ENCODE peak calls at places on chromosomes 4 and X, in six cellular contexts. C is lower leg skin; D is tibial nerve; F is transverse colon; E is CD4-positive, alpha-beta memory T cell; N is GM23248. B is an unnamed sample.

GRCh38 chrX:103550415-103551051 is 31.2 kb upstream of the RAB40A start:
- DNase-seq in C (no peak), E (no peak), D (no peak), N (peak), F (no peak), B (no peak)

GRCh38 chr4:139770361-139770760 is 104.7 kb downstream of the MGST2 start:
- DNase-seq in D (no peak), C (no peak), E (no peak), N (no peak), F (no peak), B (no peak)

GRCh38 chr4:184762100-184762499 is 28.2 kb upstream of the CENPU start:
- DNase-seq in C (no peak), E (peak), D (no peak), F (no peak), N (no peak), B (no peak)

GRCh38 chr4:140094701-140095420 is 59.1 kb downstream of the MAML3 start:
- DNase-seq in D (peak), F (peak), C (peak), N (no peak), E (peak), B (no peak)

GRCh38 chrX:123728554-123728953 is 4.3 kb downstream of the THOC2 start:
- DNase-seq in N (no peak), E (no peak), C (no peak), F (no peak), D (no peak), B (no peak)

GRCh38 chrX:155046129-155046810 is 19.6 kb downstream of the FUNDC2 start:
- DNase-seq in D (no peak), N (no peak), C (no peak), F (no peak), E (no peak), B (no peak)

GRCh38 chr4:149997881-149998421 is 80.3 kb upstream of the DCLK2 start:
- DNase-seq in E (no peak), F (peak), D (no peak), C (no peak), N (peak), B (no peak)

GRCh38 chr4:22474636-22475310 is 41.1 kb downstream of the ADGRA3 start:
- DNase-seq in D (no peak), F (no peak), N (peak), C (no peak), E (no peak), B (no peak)

GRCh38 chr4:65407483-65407882 is 262.8 kb downstream of the EPHA5 start:
- DNase-seq in C (no peak), E (no peak), F (no peak), N (no peak), D (no peak), B (no peak)

GRCh38 chr4:1597021-1597931 is 86.8 kb downstream of the FAM53A start:
- DNase-seq in C (no peak), D (no peak), F (no peak), E (no peak), N (no peak), B (no peak)

GRCh38 chr4:64306255-64306565 is 103.0 kb downstream of the TECRL start:
- DNase-seq in N (no peak), C (no peak), E (no peak), F (no peak), D (no peak), B (no peak)

GRCh38 chr4:118826723-118827444 is 9.0 kb downstream of the SEC24D start:
- DNase-seq in E (no peak), C (no peak), F (no peak), D (no peak), N (no peak), B (no peak)

GRCh38 chr4:41257901-41258300 is 1.2 kb downstream of the UCHL1 start:
- DNase-seq in N (no peak), D (no peak), C (no peak), F (no peak), E (no peak), B (no peak)

DNA sequence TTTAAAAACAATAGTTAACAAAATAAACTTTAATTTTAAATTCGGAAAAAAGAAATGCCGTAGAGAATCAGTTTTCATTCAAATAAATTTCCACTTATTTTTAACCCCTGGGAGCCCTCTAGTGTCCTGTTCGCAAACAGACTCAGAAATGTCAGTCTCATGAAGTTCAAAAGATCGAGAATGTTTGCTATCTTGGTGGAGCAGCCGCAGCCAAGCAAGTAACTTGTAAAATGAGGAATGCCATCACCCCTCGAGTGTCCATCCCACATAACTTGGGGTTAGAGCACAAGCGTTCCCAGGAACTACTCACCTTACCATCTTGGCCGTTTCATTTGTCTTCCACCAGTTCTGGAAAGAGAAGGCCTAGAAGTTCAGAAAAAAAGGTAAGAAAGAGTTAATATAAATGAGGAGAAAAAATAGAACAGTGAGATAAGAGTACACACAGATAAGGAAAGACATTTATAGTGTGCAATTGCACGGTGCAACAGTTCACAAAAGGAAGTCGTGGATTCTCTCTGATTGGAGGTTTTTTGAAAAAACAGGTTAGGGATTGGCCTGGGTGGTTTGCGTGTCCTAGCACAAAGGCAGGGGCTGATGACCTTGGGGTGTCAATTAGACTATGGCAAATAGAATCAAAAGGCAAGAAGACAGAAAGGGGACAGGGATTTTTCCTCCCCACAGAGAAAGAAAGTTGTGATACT is at the start of gene GASK1B:
- DNase-seq in E (no peak), C (peak), D (peak), N (peak), F (peak), B (no peak)
- H3K4me3 ChIP-seq in E (no peak), C (no peak), D (peak), N (peak), F (peak), B (no peak)

GRCh38 chrX:47619486-47620302 is at the start of gene SYN1:
- DNase-seq in D (peak), N (peak), E (peak), C (peak), F (peak), B (no peak)
- H3K4me3 ChIP-seq in D (no peak), N (peak), E (peak), C (no peak), F (no peak), B (peak)

GRCh38 chrX:45788315-45788714 is 587.6 kb upstream of the DIPK2B start:
- DNase-seq in F (no peak), D (no peak), N (no peak), C (no peak), E (no peak), B (no peak)
- H3K4me3 ChIP-seq in F (no peak), D (no peak), N (peak), C (no peak), E (no peak), B (no peak)

DNA sequence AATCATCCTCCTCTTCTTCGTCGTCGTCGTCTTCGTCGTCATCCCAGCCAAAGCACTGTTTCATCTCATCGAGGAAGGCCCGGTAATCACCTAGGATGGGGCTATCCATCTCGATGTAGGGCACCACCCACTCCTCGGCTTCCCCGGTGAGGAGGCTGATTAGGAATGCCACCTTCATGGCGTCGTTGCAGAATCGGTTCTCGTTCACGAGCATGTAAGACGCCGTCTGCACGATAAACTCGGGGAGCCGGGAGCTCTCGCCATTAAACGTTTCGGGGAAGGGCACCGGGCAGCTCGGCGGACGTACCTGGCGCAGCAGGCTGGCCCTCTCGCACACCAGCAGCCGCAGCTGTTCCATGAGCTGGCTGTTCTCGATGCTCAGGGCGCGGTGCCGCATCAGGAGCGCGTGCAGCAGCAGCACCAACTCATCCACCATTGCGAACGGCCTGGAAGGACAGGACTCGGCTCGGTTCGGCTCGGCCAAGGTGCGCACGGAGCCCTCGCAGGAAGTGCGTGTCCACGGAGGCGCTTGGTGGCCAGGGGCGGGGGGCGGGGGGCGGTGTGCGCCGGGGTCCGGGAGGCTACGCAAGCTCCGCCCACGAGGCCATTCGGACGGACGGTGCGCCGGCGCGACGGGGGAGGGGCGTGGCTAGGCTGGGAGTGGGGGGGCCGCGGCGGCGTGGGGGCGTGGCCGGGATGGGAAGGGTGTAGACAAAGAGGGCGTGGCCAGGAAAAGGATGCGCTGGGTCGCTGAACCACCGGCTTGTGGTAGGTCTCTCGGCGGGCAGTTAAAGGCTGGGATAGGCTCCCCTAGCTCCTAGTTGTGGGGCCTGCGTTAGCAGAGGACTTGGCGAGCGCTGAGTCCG is at the start of gene LDOC1:
- DNase-seq in E (peak), N (peak), D (peak), F (peak), C (peak), B (no peak)
- H3K4me3 ChIP-seq in E (peak), N (peak), D (peak), F (peak), C (peak), B (no peak)

DNA sequence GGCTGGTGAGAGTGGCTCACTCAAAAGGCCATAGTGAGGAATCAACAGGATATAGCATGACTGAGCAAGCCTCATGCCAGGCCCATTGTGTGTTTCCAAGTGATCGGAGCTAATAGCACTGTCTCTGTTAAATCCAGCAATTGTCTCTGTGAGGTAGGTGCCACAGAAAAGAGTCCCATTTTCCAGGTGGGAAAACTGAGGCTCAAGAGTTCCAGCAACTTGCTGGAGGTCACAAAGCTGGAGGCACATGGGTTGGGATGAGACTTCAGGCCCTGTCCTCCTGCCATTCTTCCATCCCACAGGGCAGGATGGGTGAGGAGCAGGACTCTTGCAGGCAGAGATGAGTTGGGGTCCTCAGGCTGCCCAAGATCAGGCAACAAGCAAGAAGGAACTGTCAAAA is 1.1 kb upstream of the CYTL1 start:
- DNase-seq in D (no peak), F (no peak), C (no peak), N (no peak), E (no peak), B (no peak)
- H3K4me3 ChIP-seq in D (no peak), F (no peak), C (no peak), N (no peak), E (no peak), B (no peak)

GRCh38 chrX:153725832-153726285 is 1.2 kb downstream of the ABCD1 start:
- DNase-seq in D (peak), E (no peak), N (peak), C (no peak), F (no peak), B (no peak)
- H3K4me3 ChIP-seq in D (no peak), E (no peak), N (peak), C (no peak), F (no peak), B (no peak)

GRCh38 chrX:101219116-101219839 is at the start of gene DRP2:
- DNase-seq in D (no peak), F (no peak), N (peak), E (no peak), C (no peak), B (no peak)
- H3K4me3 ChIP-seq in D (no peak), F (no peak), N (no peak), E (no peak), C (no peak), B (no peak)

GRCh38 chrX:71543316-71543715 is 10.4 kb downstream of the OGT start:
- DNase-seq in F (no peak), N (peak), C (no peak), E (no peak), D (no peak), B (no peak)
- H3K4me3 ChIP-seq in F (no peak), N (peak), C (no peak), E (no peak), D (no peak), B (no peak)